ENCODE peak calls at places on chromosomes 1 and 21, in eight cellular contexts. F is body of pancreas, J is heart right ventricle, L is fibroblast of the aortic adventitia, Y is cardiac fibroblast, P is thoracic aorta, N is astrocyte of the cerebellum, I is ovary. D is an unnamed sample.

GRCh38 chr1:237690656-237691055 is 200.1 kb downstream of the ZP4 start:
- DNase-seq in F (no peak), J (no peak), L (no peak), Y (no peak), P (no peak), N (no peak), I (no peak), D (no peak)

GRCh38 chr1:10631121-10631810 is 156.5 kb downstream of the PEX14 start:
- DNase-seq in F (no peak), J (no peak), L (no peak), Y (no peak), P (no peak), N (no peak), I (no peak), D (no peak)

GRCh38 chr1:32967863-32968571 is 3.4 kb upstream of the RNF19B start:
- DNase-seq in F (no peak), J (no peak), L (peak; percentile 39), Y (no peak), P (no peak), N (no peak), I (no peak), D (no peak)

GRCh38 chr1:233909195-233909594 is 4.7 kb downstream of the SLC35F3 start:
- DNase-seq in F (no peak), J (no peak), L (no peak), Y (no peak), P (no peak), N (peak; percentile 92), I (no peak), D (no peak)

GRCh38 chr1:147109762-147110161 is 62.5 kb downstream of the PRKAB2 start:
- DNase-seq in F (no peak), J (no peak), L (no peak), Y (no peak), P (no peak), N (no peak), I (no peak), D (no peak)

GRCh38 chr1:46466477-46467182 is 23.0 kb upstream of the DMBX1 start:
- DNase-seq in F (peak; percentile 55), J (peak; percentile 39), L (peak; percentile 7), Y (peak; percentile 10), P (no peak), N (no peak), I (no peak), D (no peak)

GRCh38 chr1:91805343-91805801 is 80.6 kb downstream of the TGFBR3 start:
- DNase-seq in F (peak; percentile 93), J (no peak), L (no peak), Y (no peak), P (no peak), N (no peak), I (no peak), D (no peak)

GRCh38 chr1:111417755-111418154 is 9.8 kb downstream of the OVGP1 start:
- DNase-seq in F (no peak), J (no peak), L (no peak), Y (no peak), P (no peak), N (no peak), I (no peak), D (no peak)

GRCh38 chr1:236124965-236125364 is 17.4 kb upstream of the GPR137B start:
- DNase-seq in F (no peak), J (no peak), L (no peak), Y (no peak), P (no peak), N (no peak), I (no peak), D (no peak)

GRCh38 chr1:231420299-231420958 is 1.7 kb downstream of the EGLN1 start:
- DNase-seq in F (no peak), J (no peak), L (peak; percentile 52), Y (peak; percentile 43), P (no peak), N (no peak), I (no peak), D (no peak)

GRCh38 chr21:44850208-44850800 is 23.2 kb downstream of the PTTG1IP start:
- DNase-seq in F (no peak), J (no peak), L (no peak), Y (no peak), P (no peak), N (no peak), I (no peak), D (no peak)

GRCh38 chr1:187491082-187491720 is 662.5 kb downstream of the PLA2G4A start:
- DNase-seq in F (no peak), J (no peak), L (no peak), Y (no peak), P (no peak), N (peak; percentile 42), I (no peak), D (no peak)

GRCh38 chr21:15207231-15207630 is 142.4 kb upstream of the NRIP1 start:
- DNase-seq in F (no peak), J (no peak), L (no peak), Y (no peak), P (no peak), N (no peak), I (no peak), D (no peak)

GRCh38 chr1:17494114-17494729 is 45.3 kb upstream of the ARHGEF10L start:
- DNase-seq in F (peak; percentile 79), J (peak; percentile 75), L (peak; percentile 73), Y (peak; percentile 73), P (no peak), N (no peak), I (peak; percentile 62), D (no peak)

GRCh38 chr21:44582980-44583799 is 2.8 kb upstream of the KRTAP10-5 start:
- DNase-seq in F (no peak), J (no peak), L (peak; percentile 16), Y (peak; percentile 5), P (no peak), N (no peak), I (peak; percentile 10), D (no peak)

GRCh38 chr21:33419538-33420123 is 16.4 kb downstream of the IFNGR2 start:
- DNase-seq in F (no peak), J (no peak), L (peak; percentile 85), Y (peak; percentile 81), P (no peak), N (no peak), I (peak; percentile 40), D (no peak)

GRCh38 chr1:84689514-84690396 is 506 bp downstream of the SSX2IP start:
- DNase-seq in F (peak; percentile 69), J (peak; percentile 51), L (peak; percentile 46), Y (peak; percentile 54), P (no peak), N (no peak), I (peak; percentile 63), D (no peak)

GRCh38 chr1:45337630-45338320 is 2.2 kb upstream of the TOE1 start:
- DNase-seq in F (no peak), J (no peak), L (no peak), Y (no peak), P (no peak), N (no peak), I (no peak), D (no peak)

GRCh38 chr1:53738205-53739108 is 507 bp downstream of the GLIS1 start:
- DNase-seq in F (peak; percentile 6), J (peak; percentile 13), L (no peak), Y (no peak), P (no peak), N (no peak), I (no peak), D (no peak)

GRCh38 chr1:191851799-191852595 is 306.3 kb upstream of the RGS18 start:
- DNase-seq in F (no peak), J (no peak), L (peak; percentile 10), Y (peak; percentile 23), P (no peak), N (no peak), I (no peak), D (no peak)

GRCh38 chr1:191852907-191853306 is 305.4 kb upstream of the RGS18 start:
- DNase-seq in F (no peak), J (no peak), L (no peak), Y (no peak), P (no peak), N (no peak), I (no peak), D (no peak)

GRCh38 chr1:191857600-191857999 is 300.7 kb upstream of the RGS18 start:
- DNase-seq in F (no peak), J (no peak), L (no peak), Y (no peak), P (no peak), N (no peak), I (no peak), D (no peak)
- H3K4me3 ChIP-seq in F (no peak overlapping the region), J (no peak overlapping the region), L (no peak overlapping the region), Y (no peak overlapping the region), P (no peak overlapping the region), N (no peak overlapping the region), I (no peak overlapping the region), D (no peak overlapping the region)

GRCh38 chr21:37463083-37463780 is 96.7 kb downstream of the DYRK1A start:
- DNase-seq in F (peak; percentile 59), J (no peak), L (peak; percentile 81), Y (peak; percentile 70), P (no peak), N (peak; percentile 44), I (no peak), D (no peak)
- H3K4me3 ChIP-seq in F (no peak overlapping the region), J (no peak overlapping the region), L (peak overlapping the region; percentile 34), Y (peak overlapping the region; percentile 8), P (peak overlapping the region; percentile 5), N (no peak overlapping the region), I (no peak overlapping the region), D (no peak overlapping the region)

GRCh38 chr1:2044510-2045319 is 5.5 kb upstream of the PRKCZ start:
- DNase-seq in F (peak; percentile 80), J (peak; percentile 79), L (peak; percentile 17), Y (peak; percentile 56), P (no peak), N (no peak), I (peak; percentile 65), D (no peak)
- H3K4me3 ChIP-seq in F (no peak overlapping the region), J (peak overlapping the region; percentile 40), L (peak overlapping the region; percentile 42), Y (no peak overlapping the region), P (peak overlapping the region; percentile 39), N (peak overlapping the region; percentile 2), I (no peak overlapping the region), D (no peak overlapping the region)

GRCh38 chr1:166258017-166258416 is 91.2 kb upstream of the FAM78B start:
- DNase-seq in F (no peak), J (no peak), L (no peak), Y (no peak), P (no peak), N (no peak), I (no peak), D (no peak)

DNA sequence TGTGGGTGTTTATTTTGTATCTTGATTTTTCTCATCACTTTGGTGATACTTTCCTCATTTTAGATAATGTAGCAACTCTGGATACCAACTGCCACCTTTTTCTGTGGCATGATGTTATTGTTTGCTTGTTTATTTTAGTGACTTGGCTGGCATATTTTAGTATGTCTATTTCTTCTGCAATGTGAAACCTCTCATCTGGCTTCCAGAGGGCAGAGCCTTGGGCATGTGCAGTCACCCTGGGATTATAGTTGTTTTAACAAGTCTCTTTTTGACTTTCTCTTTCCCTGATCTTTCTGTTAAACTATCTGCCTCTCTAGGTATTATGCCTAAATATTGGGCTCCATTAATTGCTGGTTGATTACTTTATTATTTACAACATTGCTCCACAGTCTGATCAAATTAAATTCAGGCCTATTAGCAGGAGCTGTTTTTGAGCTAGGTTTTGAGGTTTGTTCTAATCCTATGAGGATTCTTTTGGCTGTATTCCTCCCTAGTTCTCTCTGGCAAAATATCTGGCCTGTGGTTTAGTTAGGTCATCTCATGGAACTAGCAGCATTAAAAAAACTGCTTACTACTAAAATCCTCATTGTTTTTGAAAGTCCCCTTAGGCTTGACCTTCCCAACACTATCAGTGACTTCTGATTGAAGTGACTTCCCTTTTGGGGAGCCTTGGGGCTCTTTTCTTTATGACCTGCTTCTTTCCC is 86.4 kb upstream of the FAM78B start:
- DNase-seq in F (no peak), J (no peak), L (peak; percentile 6), Y (no peak), P (no peak), N (no peak), I (no peak), D (no peak)
- H3K4me3 ChIP-seq in F (no peak overlapping the region), J (no peak overlapping the region), L (no peak overlapping the region), Y (no peak overlapping the region), P (no peak overlapping the region), N (no peak overlapping the region), I (no peak overlapping the region), D (no peak overlapping the region)

D was measured in AG09309.